ENCODE peak calls at places on chromosomes 3 and 15, in four cellular contexts. H, B, X and J are unnamed samples.

GRCh38 chr3:106810461-106810733 is 566.8 kb upstream of the CCDC54 start:
- DNase-seq in H (no peak), B (no peak), X (no peak), J (no peak)

GRCh38 chr3:37210230-37210629 is 35.8 kb upstream of the LRRFIP2 start:
- DNase-seq in B (no peak), X (no peak), H (no peak), J (no peak)

GRCh38 chr15:88513195-88513594 is 33.3 kb downstream of the DET1 start:
- DNase-seq in B (no peak), X (no peak), H (no peak), J (no peak)

GRCh38 chr15:79030470-79030869 is 60.1 kb downstream of the RASGRF1 start:
- DNase-seq in B (no peak), X (no peak), H (no peak), J (no peak)

GRCh38 chr15:77029166-77030041 is 34.5 kb downstream of the PSTPIP1 start:
- DNase-seq in B (no peak), X (no peak), H (no peak), J (no peak)

GRCh38 chr3:143309622-143310190 is 190.1 kb downstream of the CHST2 start:
- DNase-seq in B (no peak), X (no peak), H (no peak), J (no peak)

GRCh38 chr15:45690581-45691260 is 55.9 kb downstream of the SQOR start:
- DNase-seq in B (no peak), H (no peak), X (no peak), J (no peak)

GRCh38 chr15:47301481-47301880 is 415.8 kb upstream of the SEMA6D start:
- DNase-seq in H (no peak), B (no peak), X (no peak), J (no peak)

GRCh38 chr15:76840830-76841460 is 64.2 kb downstream of the SCAPER start:
- DNase-seq in X (no peak), H (peak; percentile 8), B (peak; percentile 26), J (peak; percentile 43)

GRCh38 chr3:140552403-140552802 is 125.5 kb upstream of the TRIM42 start:
- DNase-seq in B (no peak), X (no peak), H (no peak), J (no peak)

GRCh38 chr15:85891470-85891869 is 96.7 kb upstream of the KLHL25 start:
- DNase-seq in B (no peak), H (no peak), X (no peak), J (no peak)

GRCh38 chr3:149313542-149313941 is 19.9 kb downstream of the TM4SF18 start:
- DNase-seq in X (no peak), H (no peak), B (no peak), J (no peak)

GRCh38 chr15:88663216-88663615 is 24.4 kb downstream of the ISG20 start:
- DNase-seq in X (no peak), B (no peak), H (no peak), J (no peak)

GRCh38 chr15:98321916-98322315 is 326.4 kb upstream of the IGF1R start:
- DNase-seq in B (no peak), X (no peak), H (no peak), J (no peak)

GRCh38 chr3:42148982-42149432 is 57.9 kb downstream of the TRAK1 start:
- DNase-seq in X (no peak), B (no peak), H (peak; percentile 83), J (peak; percentile 41)

DNA sequence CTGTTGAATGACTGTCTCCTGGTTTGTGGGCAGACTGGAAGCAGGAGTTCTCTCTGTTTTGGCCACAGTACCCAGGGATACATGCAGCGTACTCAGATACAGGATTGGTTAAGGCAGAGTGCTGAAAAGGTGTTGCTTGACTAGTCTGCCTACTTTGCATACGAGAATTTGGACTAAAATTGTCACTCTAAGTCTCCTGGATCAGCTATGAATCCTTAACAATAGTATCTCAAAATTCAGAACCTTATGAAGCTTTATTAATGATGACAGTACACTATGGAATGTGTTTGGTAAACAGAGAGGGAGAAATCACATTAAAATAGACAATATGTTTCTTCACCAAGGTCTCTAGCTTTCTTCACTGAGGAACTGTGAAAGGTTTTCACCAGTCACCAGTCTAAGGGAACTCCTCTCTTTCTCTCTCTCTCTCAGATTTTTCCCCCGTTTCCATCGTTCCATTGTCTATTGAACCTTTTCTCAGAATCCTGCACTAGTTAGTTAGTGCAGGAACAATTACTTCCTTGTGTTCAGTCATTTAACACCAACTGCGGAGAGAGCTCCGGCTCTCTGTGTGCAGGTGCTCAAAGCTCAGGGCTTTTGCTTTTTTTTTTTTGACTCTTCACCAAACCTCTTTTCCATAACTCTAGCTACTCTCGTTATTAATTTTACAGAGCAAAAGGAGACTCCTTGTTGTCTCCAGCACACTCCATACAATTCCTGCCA is 85.9 kb upstream of the FNDC3B start:
- DNase-seq in B (peak; percentile 70), X (no peak), H (no peak), J (no peak)
- TF ChIP-seq FOXK2 in B (no peak), X (no peak), H (no peak), J (no peak)

GRCh38 chr3:146464005-146464595 is 5.3 kb downstream of the PLSCR2 start:
- DNase-seq in X (no peak), H (no peak), B (no peak), J (no peak)
- TF ChIP-seq BHLHE40 in X (no peak), H (no peak), B (no peak), J (no peak)

GRCh38 chr3:55541456-55541855 is 54.4 kb upstream of the WNT5A start:
- DNase-seq in H (no peak), X (no peak), B (no peak), J (no peak)

GRCh38 chr3:55541016-55541415 is 53.9 kb upstream of the WNT5A start:
- DNase-seq in X (no peak), B (no peak), H (no peak), J (no peak)

GRCh38 chr3:55538158-55538557 is 51.1 kb upstream of the WNT5A start:
- DNase-seq in H (no peak), B (no peak), X (no peak), J (no peak)

GRCh38 chr3:55543228-55543627 is 56.1 kb upstream of the WNT5A start:
- DNase-seq in B (no peak), H (no peak), X (no peak), J (no peak)

GRCh38 chr3:55540579-55540978 is 53.5 kb upstream of the WNT5A start:
- DNase-seq in X (no peak), B (no peak), H (no peak), J (no peak)
- TF ChIP-seq FOXM1 in X (no peak), B (no peak), H (no peak), J (no peak)

GRCh38 chr15:37893309-37893708 is 41.1 kb upstream of the TMCO5A start:
- DNase-seq in H (no peak), B (no peak), X (no peak), J (no peak)

GRCh38 chr15:37888356-37888755 is 46.1 kb upstream of the TMCO5A start:
- DNase-seq in H (no peak), X (no peak), B (no peak), J (no peak)

DNA sequence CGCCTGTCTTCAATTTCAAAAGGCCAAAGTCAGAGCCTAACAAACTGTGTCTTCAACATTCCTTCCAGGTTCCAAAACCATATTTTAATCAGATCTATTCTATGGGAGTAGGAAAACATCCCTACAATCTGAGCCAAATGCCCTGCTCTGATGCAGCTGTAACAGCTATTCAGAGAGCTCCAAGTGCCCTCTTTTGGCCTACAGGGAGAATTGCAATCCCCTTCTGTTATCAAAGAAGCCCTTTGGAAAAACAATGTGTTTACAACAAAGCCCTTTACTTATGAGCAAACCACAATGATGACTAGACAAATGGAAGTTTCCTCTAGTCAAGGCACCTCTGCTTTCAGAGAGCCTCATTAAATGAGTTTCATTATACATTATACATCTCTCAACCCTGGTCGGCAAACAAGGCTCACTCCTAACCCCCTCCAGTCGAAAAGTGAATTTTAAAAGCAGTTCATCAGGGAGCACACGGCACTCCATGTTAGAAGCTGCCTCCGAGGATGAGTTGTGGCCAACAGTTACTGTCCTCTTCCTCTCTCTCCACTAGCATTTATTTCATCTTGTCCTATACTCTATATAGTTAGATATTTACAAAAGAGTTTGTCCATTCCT is 42.6 kb upstream of the TMCO5A start:
- DNase-seq in X (no peak), B (peak; percentile 23), H (peak; percentile 35), J (peak; percentile 39)
- TF ChIP-seq FOXK2 in X (no peak), B (no peak), H (no peak), J (no peak)

GRCh38 chr3:102712896-102713295 is 278.1 kb downstream of the ZPLD1 start:
- DNase-seq in B (no peak), H (no peak), X (no peak), J (no peak)
- TF ChIP-seq BHLHE40 in B (no peak), H (no peak), X (no peak), J (no peak)

GRCh38 chr3:5227812-5228211 is 40.3 kb downstream of the EDEM1 start:
- DNase-seq in X (no peak), H (no peak), B (no peak), J (no peak)
- TF ChIP-seq FOXM1 in X (no peak), H (no peak), B (no peak), J (no peak)

GRCh38 chr15:68106656-68107055 is 52.5 kb downstream of the PIAS1 start:
- DNase-seq in B (peak; percentile 9), H (no peak), X (no peak), J (no peak)
- TF ChIP-seq FOXK2 in B (no peak), H (no peak), X (no peak), J (no peak)